ENCODE peak calls at places on chromosomes 11 and 22, in five cellular contexts. X is testis, O is fibroblast of lung, B is tibial artery, V is AG04450. W is an unnamed sample.

GRCh38 chr11:44894217-44894617 is 56.5 kb downstream of the TP53I11 start:
- DNase-seq in X (peak; percentile 80), O (peak; percentile 50), B (peak; percentile 85), V (peak; percentile 53), W (peak; percentile 78)

GRCh38 chr22:20654343-20655208 is 119.3 kb upstream of the SERPIND1 start:
- DNase-seq in X (peak; percentile 7), O (no peak), B (no peak), V (no peak), W (no peak)

GRCh38 chr11:116840224-116840745 is 2.9 kb upstream of the APOA1 start:
- DNase-seq in X (no peak), O (no peak), B (no peak), V (no peak), W (no peak)

GRCh38 chr11:36385121-36385530 is 89.0 kb downstream of the PRR5L start:
- DNase-seq in X (no peak), O (peak; percentile 97), B (no peak), V (peak; percentile 72), W (no peak)

GRCh38 chr11:12625438-12626071 is 48.7 kb upstream of the TEAD1 start:
- DNase-seq in X (no peak), O (peak; percentile 94), B (no peak), V (peak; percentile 92), W (no peak)

GRCh38 chr11:120142072-120142423 is 4.1 kb upstream of the TRIM29 start:
- DNase-seq in X (no peak), O (no peak), B (no peak), V (no peak), W (no peak)

GRCh38 chr11:65643971-65644370 is 6.1 kb downstream of the SIPA1 start:
- DNase-seq in X (no peak), O (peak; percentile 6), B (no peak), V (no peak), W (no peak)

GRCh38 chr11:113577356-113578163 is 102.4 kb upstream of the DRD2 start:
- DNase-seq in X (no peak), O (no peak), B (no peak), V (no peak), W (no peak)

GRCh38 chr11:130037881-130038601 is 31.7 kb upstream of the APLP2 start:
- DNase-seq in X (no peak), O (peak; percentile 81), B (no peak), V (no peak), W (no peak)

GRCh38 chr11:47014097-47014496 is 77.5 kb downstream of the CSTPP1 start:
- DNase-seq in X (no peak), O (no peak), B (no peak), V (no peak), W (no peak)

GRCh38 chr11:13891911-13892310 is 70.6 kb upstream of the SPON1 start:
- DNase-seq in X (no peak), O (no peak), B (no peak), V (no peak), W (no peak)

GRCh38 chr11:95100856-95101507 is 11.3 kb downstream of the ENDOD1 start:
- DNase-seq in X (no peak), O (no peak), B (no peak), V (no peak), W (no peak)

GRCh38 chr11:59776210-59777066 is 21.3 kb downstream of the STX3 start:
- DNase-seq in X (no peak), O (peak; percentile 84), B (no peak), V (peak; percentile 36), W (peak; percentile 54)

GRCh38 chr22:37675930-37676571 is 615 bp downstream of the LGALS1 start:
- DNase-seq in X (peak; percentile 31), O (peak; percentile 25), B (peak; percentile 82), V (no peak), W (peak; percentile 78)

GRCh38 chr22:42934338-42934737 is 77.3 kb upstream of the ARFGAP3 start:
- DNase-seq in X (no peak), O (no peak), B (no peak), V (no peak), W (no peak)

GRCh38 chr11:112345708-112346107 is 85.0 kb upstream of the PLET1 start:
- DNase-seq in X (no peak), O (no peak), B (no peak), V (no peak), W (no peak)

GRCh38 chr11:16788141-16789060 is 50.0 kb downstream of the C11orf58 start:
- DNase-seq in X (peak; percentile 88), O (peak; percentile 85), B (peak; percentile 79), V (peak; percentile 30), W (peak; percentile 81)

GRCh38 chr22:37259540-37260029 is 15.5 kb upstream of the RAC2 start:
- DNase-seq in X (peak; percentile 57), O (peak; percentile 61), B (no peak), V (no peak), W (no peak)

GRCh38 chr11:122559734-122560382 is 95.7 kb upstream of the UBASH3B start:
- DNase-seq in X (no peak), O (no peak), B (no peak), V (no peak), W (no peak)

GRCh38 chr11:31680770-31681169 is 130.4 kb downstream of the PAX6 start:
- DNase-seq in X (no peak), O (no peak), B (no peak), V (no peak), W (no peak)

GRCh38 chr11:62575156-62575555 is 1.5 kb upstream of the EEF1G start:
- DNase-seq in X (no peak), O (no peak), B (peak; percentile 68), V (no peak), W (no peak)

GRCh38 chr22:47128216-47129215 is 366.1 kb downstream of the TBC1D22A start:
- DNase-seq in X (no peak), O (no peak), B (peak; percentile 23), V (no peak), W (no peak)

GRCh38 chr11:94151311-94151710 is 22.7 kb downstream of the PANX1 start:
- DNase-seq in X (no peak), O (peak; percentile 50), B (no peak), V (no peak), W (no peak)

DNA sequence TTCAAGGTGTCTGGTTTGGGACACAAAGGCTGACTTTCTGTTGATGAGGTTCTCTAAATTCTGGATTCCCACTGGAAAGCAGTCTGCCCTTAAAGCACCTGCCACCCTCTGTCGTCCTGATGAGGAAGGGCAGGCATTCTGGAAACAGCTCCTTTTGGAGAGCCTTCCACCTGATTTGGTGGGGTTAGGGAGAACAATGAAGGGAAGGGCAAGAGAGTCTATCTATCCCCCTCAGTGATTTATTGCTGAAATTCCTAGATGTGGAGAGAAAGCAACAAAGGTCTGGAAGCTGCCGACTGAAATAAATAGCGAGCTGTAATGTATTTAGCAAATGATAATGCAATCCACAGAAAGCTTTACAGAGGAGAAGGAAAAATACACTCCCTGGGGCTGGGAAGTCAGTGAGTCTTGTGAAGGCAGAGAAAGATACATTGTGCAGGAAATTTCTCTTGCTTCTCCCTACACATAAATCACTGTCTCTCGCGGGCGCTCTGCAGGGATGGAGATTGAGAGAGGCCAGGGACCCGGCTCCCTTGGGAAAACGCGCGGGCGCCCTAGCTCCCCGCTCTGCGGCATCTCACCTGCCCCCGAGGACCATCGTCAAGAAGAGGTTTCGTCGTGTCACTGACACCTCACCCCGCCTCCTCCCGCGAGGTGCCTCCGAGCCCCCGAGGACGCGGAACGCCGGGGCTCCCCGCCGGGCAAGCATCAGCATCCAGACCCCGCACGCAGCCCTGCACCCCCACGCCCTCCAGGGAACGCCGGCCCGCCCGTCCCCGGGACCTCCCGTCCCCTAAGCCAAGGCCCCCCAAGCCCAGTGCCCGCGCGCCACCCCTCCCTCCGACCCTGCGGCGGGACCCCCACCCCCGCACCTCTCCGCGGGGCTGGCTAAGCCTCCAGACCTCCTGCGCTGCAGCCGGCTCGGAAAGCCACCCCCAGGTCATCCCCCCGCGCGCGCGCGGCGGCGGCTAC is 673 bp downstream of the CDON start:
- DNase-seq in X (peak; percentile 41), O (peak; percentile 27), B (peak; percentile 73), V (no peak), W (peak; percentile 55)
- TF ChIP-seq CTCF in X (peak; percentile 35), O (peak; percentile 47), B (peak; percentile 40), V (peak; percentile 44), W (peak; percentile 42)

GRCh38 chr11:61123775-61124571 is 21.7 kb downstream of the CD5 start:
- DNase-seq in X (no peak), O (no peak), B (no peak), V (no peak), W (no peak)

GRCh38 chr11:61127991-61128390 is 25.7 kb downstream of the CD5 start:
- DNase-seq in X (no peak), O (no peak), B (no peak), V (no peak), W (no peak)

GRCh38 chr11:61124574-61125309 is 22.5 kb downstream of the CD5 start:
- DNase-seq in X (no peak), O (no peak), B (no peak), V (no peak), W (no peak)

GRCh38 chr11:61125310-61125684 is 23.0 kb downstream of the CD5 start:
- DNase-seq in X (no peak), O (no peak), B (no peak), V (no peak), W (no peak)

DNA sequence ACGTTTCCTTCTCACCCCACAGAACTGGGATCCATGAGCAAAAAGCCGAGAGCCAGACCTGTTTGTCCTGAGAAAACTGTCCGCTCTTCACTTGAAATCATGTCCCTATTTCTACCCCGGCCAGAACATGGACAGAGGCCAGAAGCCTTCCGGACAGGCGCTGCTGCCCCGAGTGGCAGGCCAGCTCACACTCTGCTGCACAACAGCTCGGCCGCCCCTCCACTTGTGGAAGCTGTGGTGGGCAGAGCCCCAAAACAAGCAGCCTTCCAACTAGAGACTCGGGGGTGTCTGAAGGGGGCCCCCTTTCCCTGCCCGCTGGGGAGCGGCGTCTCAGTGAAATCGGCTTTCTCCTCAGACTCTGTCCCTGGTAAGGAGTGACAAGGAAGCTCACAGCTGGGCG is 24.0 kb downstream of the CD5 start:
- DNase-seq in X (peak; percentile 73), O (no peak), B (no peak), V (no peak), W (no peak)
- TF ChIP-seq CTCF in X (peak; percentile 6), O (no peak), B (no peak), V (no peak), W (no peak)

GRCh38 chr11:100525197-100525596 is 161.9 kb upstream of the ARHGAP42 start:
- DNase-seq in X (no peak), O (no peak), B (no peak), V (no peak), W (no peak)
- TF ChIP-seq CTCF in X (no peak), O (no peak), B (no peak), V (no peak), W (no peak)

DNA sequence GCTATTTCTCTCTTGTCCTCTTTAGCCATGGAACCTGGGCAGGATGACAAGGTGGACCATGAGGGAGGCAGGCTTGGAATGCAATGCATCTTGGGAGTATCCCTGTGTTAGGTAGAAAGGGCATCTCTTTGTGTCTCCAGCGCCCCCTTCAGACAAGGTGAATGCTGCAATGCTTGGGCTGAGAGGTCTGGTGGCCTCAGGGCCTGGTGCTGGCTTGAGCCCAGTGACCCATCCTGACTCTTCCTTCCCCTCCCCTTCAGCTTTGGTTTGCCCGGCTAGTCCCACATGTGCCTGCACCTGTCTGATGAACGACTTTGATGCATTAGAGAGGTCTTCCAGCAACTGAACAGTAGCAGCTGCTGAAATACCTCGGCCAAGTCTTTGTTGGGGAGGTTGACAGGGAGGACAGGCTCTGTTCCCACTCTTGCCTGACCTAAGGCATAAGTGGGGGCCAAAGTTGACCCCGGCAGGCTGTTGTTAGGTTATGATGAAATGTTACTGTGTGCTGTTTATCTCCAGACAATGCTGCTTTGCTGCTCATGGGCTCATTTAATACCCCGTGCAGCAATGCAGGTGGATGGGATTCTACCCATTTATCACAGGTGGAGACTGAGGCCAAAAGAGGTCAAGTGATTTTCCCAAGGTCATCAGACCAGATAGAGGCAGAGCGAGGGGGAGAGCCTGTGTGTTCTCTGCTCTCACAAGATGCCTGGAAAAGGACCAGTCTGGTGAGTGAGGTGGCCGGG is 22.5 kb downstream of the MYO18B start:
- DNase-seq in X (no peak), O (no peak), B (no peak), V (no peak), W (no peak)
- TF ChIP-seq CTCF in X (no peak), O (peak; percentile 4), B (no peak), V (no peak), W (no peak)